ENCODE peak calls at places on chromosomes 11 and 22, in seven cellular contexts. C, S, G, W, T, A and Y are unnamed samples.

GRCh38 chr22:24066260-24066659 is 55.2 kb downstream of the CABIN1 start:
- DNase-seq in T (no peak), W (no peak), A (no peak), G (no peak), S (no peak), C (peak), Y (no peak)

GRCh38 chr11:13026722-13027121 is 17.6 kb downstream of the RASSF10 start:
- DNase-seq in W (no peak), A (no peak), G (no peak), T (no peak), S (no peak), C (no peak), Y (no peak)

GRCh38 chr22:20604776-20605221 is 97.4 kb downstream of the MED15 start:
- DNase-seq in G (no peak), T (no peak), W (no peak), S (no peak), C (no peak), A (no peak), Y (no peak)

GRCh38 chr11:75524576-75525432 is 937 bp downstream of the GDPD5 start:
- DNase-seq in T (peak), W (peak), G (peak), C (no peak), A (no peak), S (no peak), Y (no peak)

GRCh38 chr22:27995801-27996528 is 76.9 kb upstream of the PITPNB start:
- DNase-seq in S (no peak), T (no peak), C (peak), W (no peak), G (no peak), A (no peak), Y (no peak)

GRCh38 chr22:35183917-35184316 is 73.4 kb upstream of the HMGXB4 start:
- DNase-seq in W (no peak), T (no peak), S (no peak), C (no peak), G (no peak), A (no peak), Y (no peak)

GRCh38 chr11:126840201-126840886 is 160.2 kb downstream of the KIRREL3 start:
- DNase-seq in A (no peak), S (no peak), T (no peak), G (no peak), C (no peak), W (no peak), Y (no peak)

GRCh38 chr11:131478341-131478740 is 107.9 kb downstream of the NTM start:
- DNase-seq in W (no peak), G (no peak), C (no peak), S (no peak), A (no peak), T (no peak), Y (no peak)

GRCh38 chr11:100578966-100579365 is 108.1 kb upstream of the ARHGAP42 start:
- DNase-seq in A (no peak), S (no peak), W (no peak), G (no peak), T (no peak), C (no peak), Y (no peak)

GRCh38 chr22:36136475-36136874 is 24.1 kb downstream of the APOL3 start:
- DNase-seq in A (no peak), G (peak), T (no peak), S (peak), C (no peak), W (no peak), Y (no peak)

GRCh38 chr11:111387318-111387863 is 8.3 kb upstream of the POU2AF1 start:
- DNase-seq in A (no peak), C (peak), S (no peak), G (no peak), T (no peak), W (peak), Y (no peak)

GRCh38 chr22:48047722-48048500 is 1285.5 kb downstream of the TBC1D22A start:
- DNase-seq in W (no peak), G (no peak), T (peak), S (no peak), A (no peak), C (no peak), Y (peak)

GRCh38 chr11:66987158-66987620 is 12.1 kb downstream of the C11orf86 start:
- DNase-seq in T (peak), S (no peak), G (peak), C (no peak), W (peak), A (no peak), Y (no peak)

GRCh38 chr11:121552160-121552559 is 99.4 kb upstream of the SORL1-AS1 start:
- DNase-seq in S (no peak), W (no peak), C (no peak), G (no peak), A (no peak), T (peak), Y (peak)

GRCh38 chr22:32810241-32811133 is 9.0 kb downstream of the TIMP3 start:
- DNase-seq in G (no peak), T (no peak), S (no peak), C (no peak), A (no peak), W (no peak), Y (no peak)

GRCh38 chr11:68889948-68890446 is 13.6 kb downstream of the MRPL21 start:
- DNase-seq in G (peak), S (peak), W (peak), C (no peak), A (peak), T (peak), Y (peak)

GRCh38 chr11:65859812-65860277 is 388 bp upstream of the MUS81 start:
- DNase-seq in S (no peak), G (no peak), C (no peak), T (no peak), W (no peak), A (peak), Y (no peak)

GRCh38 chr11:65858354-65859133 is 564 bp upstream of the CFL1 start:
- DNase-seq in S (no peak), G (no peak), T (no peak), C (no peak), W (no peak), A (no peak), Y (no peak)

GRCh38 chr11:65857500-65858353 is at the start of gene CFL1:
- DNase-seq in W (peak), S (peak), A (peak), G (peak), C (peak), T (peak), Y (peak)

GRCh38 chr11:65860278-65861164 is at the start of gene MUS81:
- DNase-seq in G (peak), A (peak), C (peak), W (peak), T (peak), S (peak), Y (peak)

DNA sequence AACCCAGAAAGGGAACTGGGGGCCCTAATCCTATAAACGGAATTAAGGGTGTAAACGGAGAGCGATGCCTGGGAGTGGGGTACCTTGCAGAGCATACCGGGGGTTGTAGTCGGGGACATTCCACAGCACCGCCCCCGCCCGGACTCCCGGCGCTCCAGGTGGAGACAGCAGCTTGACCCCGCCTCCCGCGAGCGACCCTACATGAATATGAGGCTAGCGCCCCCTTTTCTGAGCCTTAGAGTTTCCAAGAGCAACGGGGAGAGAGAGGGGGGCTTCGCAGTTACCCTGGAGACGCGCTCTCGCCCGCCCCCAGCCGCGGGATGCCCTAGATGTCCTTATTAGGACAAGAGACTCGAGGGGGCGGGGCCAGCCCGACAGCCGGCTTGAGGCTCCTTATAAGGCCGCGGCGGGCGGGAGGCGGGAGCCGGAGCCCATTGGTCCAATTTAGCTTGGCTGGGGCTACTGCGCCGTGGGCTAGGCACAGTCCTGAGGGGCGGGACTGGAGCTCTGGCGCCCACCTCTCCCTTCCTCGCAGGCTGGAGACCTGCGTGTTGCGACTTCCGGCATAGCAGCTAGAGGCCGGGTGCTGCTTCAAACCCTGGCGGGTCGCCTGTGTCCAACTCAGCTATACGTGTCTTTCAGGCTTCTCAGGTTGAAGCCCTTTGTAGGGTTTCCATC is 960 bp upstream of the MUS81 start:
- DNase-seq in A (peak), T (peak), S (peak), G (peak), W (peak), C (peak), Y (peak)
- TF ChIP-seq CTCF in A (peak), T (peak), S (no peak), G (peak), W (no peak), C (peak), Y (peak)

DNA sequence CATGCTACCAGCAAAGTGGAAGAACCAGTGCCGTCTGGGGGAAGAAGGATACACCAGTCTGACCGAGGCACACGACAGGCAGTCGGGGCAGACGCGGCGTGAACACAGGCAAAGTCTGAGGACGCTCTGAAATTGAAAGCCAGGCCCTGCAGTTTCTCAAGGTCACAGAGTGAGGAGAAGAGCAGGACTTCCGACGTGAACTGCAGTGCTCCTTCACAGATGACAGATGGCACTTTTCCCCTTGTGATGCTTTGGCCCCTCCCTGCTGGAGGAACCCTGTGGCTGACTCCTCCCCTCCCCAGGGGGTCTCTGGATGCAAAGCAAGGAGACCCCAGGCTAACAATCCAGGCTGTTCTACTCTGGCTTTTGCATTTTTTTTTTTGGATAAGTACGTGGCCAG is 19.6 kb upstream of the JAM3 start:
- DNase-seq in G (no peak), S (no peak), T (no peak), A (no peak), C (peak), W (no peak), Y (no peak)
- TF ChIP-seq CTCF in G (no peak), S (no peak), T (no peak), A (no peak), C (no peak), W (no peak), Y (no peak)

GRCh38 chr11:14095882-14096281 is 133.4 kb downstream of the SPON1 start:
- DNase-seq in W (no peak), T (no peak), A (no peak), S (no peak), C (no peak), G (no peak), Y (no peak)

GRCh38 chr11:14089690-14090462 is 127.4 kb downstream of the SPON1 start:
- DNase-seq in A (no peak), W (peak), G (peak), T (no peak), C (no peak), S (no peak), Y (no peak)

GRCh38 chr11:14093065-14093464 is 130.5 kb downstream of the SPON1 start:
- DNase-seq in C (no peak), A (no peak), T (no peak), S (no peak), W (no peak), G (no peak), Y (no peak)

GRCh38 chr11:14094481-14095037 is 132.0 kb downstream of the SPON1 start:
- DNase-seq in A (no peak), S (no peak), C (no peak), W (no peak), G (no peak), T (no peak), Y (no peak)
- TF ChIP-seq CTCF in A (no peak), S (no peak), C (no peak), W (no peak), G (no peak), T (no peak), Y (no peak)

GRCh38 chr11:62611705-62612365 is 740 bp downstream of the EML3 start:
- DNase-seq in G (peak), C (peak), W (peak), S (no peak), T (peak), A (peak), Y (no peak)
- TF ChIP-seq CTCF in G (no peak), C (peak), W (no peak), S (no peak), T (no peak), A (no peak), Y (no peak)